ENCODE peak calls at places on chromosomes 12 and 14, in nine cellular contexts. Y is cardiac muscle cell; F is fibroblast of mammary gland; L is CD8-positive, alpha-beta T cell; B is RWPE1; G is A673; P is pancreas; R is GM10248; J is nephron progenitor cell. A is an unnamed sample.

GRCh38 chr12:100534625-100535227 is 38.8 kb upstream of the GAS2L3 start:
- DNase-seq in Y (no peak), F (no peak), L (no peak), B (no peak), G (no peak), P (no peak), R (no peak), J (no peak), A (no peak)

GRCh38 chr14:68780358-68781160 is 12.3 kb downstream of the ZFP36L1 start:
- DNase-seq in Y (no peak), F (peak), L (no peak), B (no peak), G (no peak), P (peak), R (no peak), J (no peak), A (no peak)

GRCh38 chr12:104459556-104459909 is 2.8 kb downstream of the CHST11 start:
- DNase-seq in Y (no peak), F (no peak), L (no peak), B (no peak), G (no peak), P (no peak), R (no peak), J (no peak), A (no peak)

GRCh38 chr14:97976861-97977260 is 1179.7 kb downstream of the VRK1 start:
- DNase-seq in Y (no peak), F (no peak), L (no peak), B (no peak), G (no peak), P (no peak), R (no peak), J (no peak), A (no peak)

GRCh38 chr12:26116829-26117228 is 8.0 kb downstream of the BHLHE41 start:
- DNase-seq in Y (no peak), F (no peak), L (no peak), B (no peak), G (no peak), P (no peak), R (no peak), J (no peak), A (no peak)

GRCh38 chr14:34203271-34203722 is 252.4 kb upstream of the EGLN3 start:
- DNase-seq in Y (no peak), F (peak), L (no peak), B (peak), G (no peak), P (no peak), R (no peak), J (no peak), A (no peak)

GRCh38 chr14:105532735-105533141 is 6.4 kb downstream of the TMEM121 start:
- DNase-seq in Y (no peak), F (peak), L (no peak), B (no peak), G (peak), P (no peak), R (peak), J (peak), A (peak)

GRCh38 chr14:24351517-24351916 is 11.7 kb upstream of the RIPK3 start:
- DNase-seq in Y (no peak), F (peak), L (no peak), B (no peak), G (peak), P (no peak), R (no peak), J (no peak), A (no peak)

GRCh38 chr12:91111366-91112321 is at the start of gene LUM:
- DNase-seq in Y (peak), F (peak), L (no peak), B (no peak), G (no peak), P (no peak), R (no peak), J (peak), A (no peak)

GRCh38 chr12:4353785-4354208 is 25.7 kb downstream of the FGF23 start:
- DNase-seq in Y (peak), F (peak), L (peak), B (peak), G (peak), P (no peak), R (no peak), J (peak), A (no peak)

GRCh38 chr14:45051180-45051579 is 32.7 kb upstream of the PRPF39 start:
- DNase-seq in Y (no peak), F (peak), L (no peak), B (no peak), G (no peak), P (no peak), R (no peak), J (no peak), A (no peak)

GRCh38 chr12:1324900-1325299 is 269.5 kb downstream of the FBXL14 start:
- DNase-seq in Y (no peak), F (peak), L (no peak), B (no peak), G (no peak), P (no peak), R (no peak), J (no peak), A (no peak)

GRCh38 chr12:100141998-100142850 is 450 bp downstream of the BLTP3B start:
- DNase-seq in Y (peak), F (no peak), L (peak), B (peak), G (peak), P (peak), R (peak), J (peak), A (peak)

GRCh38 chr14:84209021-84209420 is 1320.9 kb upstream of the FLRT2 start:
- DNase-seq in Y (no peak), F (no peak), L (no peak), B (no peak), G (no peak), P (no peak), R (no peak), J (no peak), A (no peak)

GRCh38 chr12:48185181-48185919 is 1.9 kb downstream of the CCDC184 start:
- DNase-seq in Y (no peak), F (no peak), L (no peak), B (no peak), G (peak), P (no peak), R (no peak), J (peak), A (no peak)

GRCh38 chr12:125065753-125066570 is 727 bp downstream of the AACS start:
- DNase-seq in Y (no peak), F (no peak), L (no peak), B (peak), G (no peak), P (no peak), R (no peak), J (no peak), A (peak)

GRCh38 chr14:99156814-99157213 is 115.2 kb downstream of the BCL11B start:
- DNase-seq in Y (no peak), F (no peak), L (no peak), B (no peak), G (no peak), P (no peak), R (no peak), J (no peak), A (no peak)

GRCh38 chr12:53118771-53119300 is 15.6 kb downstream of the SOAT2 start:
- DNase-seq in Y (no peak), F (no peak), L (no peak), B (no peak), G (no peak), P (no peak), R (no peak), J (no peak), A (no peak)

GRCh38 chr14:68631058-68631690 is 161.7 kb downstream of the ZFP36L1 start:
- DNase-seq in Y (no peak), F (no peak), L (no peak), B (no peak), G (no peak), P (no peak), R (peak), J (no peak), A (no peak)

GRCh38 chr14:52844262-52845060 is 53.1 kb upstream of the GNPNAT1 start:
- DNase-seq in Y (no peak), F (peak), L (no peak), B (no peak), G (no peak), P (no peak), R (no peak), J (no peak), A (no peak)

GRCh38 chr12:49059385-49060232 is 985 bp downstream of the KMT2D start:
- DNase-seq in Y (peak), F (no peak), L (peak), B (peak), G (peak), P (no peak), R (no peak), J (peak), A (peak)

GRCh38 chr12:17866802-17867201 is 223.2 kb downstream of the RERGL start:
- DNase-seq in Y (no peak), F (no peak), L (no peak), B (no peak), G (no peak), P (no peak), R (no peak), J (no peak), A (no peak)

GRCh38 chr12:92624236-92624635 is 78.6 kb upstream of the PLEKHG7 start:
- DNase-seq in Y (no peak), F (peak), L (no peak), B (peak), G (no peak), P (no peak), R (no peak), J (no peak), A (no peak)

GRCh38 chr14:94466706-94467370 is 9.2 kb downstream of the SERPINA9 start:
- DNase-seq in Y (no peak), F (no peak), L (no peak), B (no peak), G (no peak), P (no peak), R (no peak), J (no peak), A (no peak)

GRCh38 chr14:96582641-96582980 is 80.4 kb downstream of the PAPOLA start:
- DNase-seq in Y (no peak), F (no peak), L (no peak), B (no peak), G (no peak), P (no peak), R (peak), J (no peak), A (no peak)

GRCh38 chr14:29144598-29144997 is 378.0 kb downstream of the FOXG1 start:
- DNase-seq in Y (no peak), F (peak), L (no peak), B (peak), G (no peak), P (no peak), R (no peak), J (no peak), A (no peak)

GRCh38 chr14:87017335-87017734 is 975.6 kb downstream of the GALC start:
- DNase-seq in Y (no peak), F (no peak), L (no peak), B (no peak), G (no peak), P (no peak), R (no peak), J (no peak), A (no peak)

GRCh38 chr14:90559811-90560492 is 163.1 kb downstream of the CALM1 start:
- DNase-seq in Y (no peak), F (no peak), L (no peak), B (no peak), G (peak), P (no peak), R (no peak), J (no peak), A (no peak)

GRCh38 chr12:123041811-123042655 is 61.6 kb downstream of the ARL6IP4 start:
- DNase-seq in Y (no peak), F (peak), L (no peak), B (no peak), G (no peak), P (no peak), R (no peak), J (no peak), A (no peak)

GRCh38 chr12:98909749-98910148 is 264.7 kb downstream of the APAF1 start:
- DNase-seq in Y (no peak), F (no peak), L (no peak), B (no peak), G (no peak), P (no peak), R (no peak), J (no peak), A (no peak)

GRCh38 chr14:101854366-101854765 is 92.9 kb downstream of the PPP2R5C start:
- DNase-seq in Y (no peak), F (no peak), L (no peak), B (no peak), G (no peak), P (no peak), R (no peak), J (no peak), A (peak)

GRCh38 chr14:58866386-58866785 is 228.6 kb downstream of the DACT1 start:
- DNase-seq in Y (no peak), F (no peak), L (no peak), B (no peak), G (no peak), P (no peak), R (no peak), J (no peak), A (no peak)

GRCh38 chr12:34294671-34295365 is 272.5 kb downstream of the ALG10 start:
- DNase-seq in Y (no peak), F (no peak), L (no peak), B (no peak), G (no peak), P (no peak), R (no peak), J (no peak), A (no peak)

GRCh38 chr14:88660056-88660455 is 97.2 kb downstream of the ZC3H14 start:
- DNase-seq in Y (no peak), F (peak), L (no peak), B (no peak), G (no peak), P (no peak), R (no peak), J (no peak), A (no peak)

DNA sequence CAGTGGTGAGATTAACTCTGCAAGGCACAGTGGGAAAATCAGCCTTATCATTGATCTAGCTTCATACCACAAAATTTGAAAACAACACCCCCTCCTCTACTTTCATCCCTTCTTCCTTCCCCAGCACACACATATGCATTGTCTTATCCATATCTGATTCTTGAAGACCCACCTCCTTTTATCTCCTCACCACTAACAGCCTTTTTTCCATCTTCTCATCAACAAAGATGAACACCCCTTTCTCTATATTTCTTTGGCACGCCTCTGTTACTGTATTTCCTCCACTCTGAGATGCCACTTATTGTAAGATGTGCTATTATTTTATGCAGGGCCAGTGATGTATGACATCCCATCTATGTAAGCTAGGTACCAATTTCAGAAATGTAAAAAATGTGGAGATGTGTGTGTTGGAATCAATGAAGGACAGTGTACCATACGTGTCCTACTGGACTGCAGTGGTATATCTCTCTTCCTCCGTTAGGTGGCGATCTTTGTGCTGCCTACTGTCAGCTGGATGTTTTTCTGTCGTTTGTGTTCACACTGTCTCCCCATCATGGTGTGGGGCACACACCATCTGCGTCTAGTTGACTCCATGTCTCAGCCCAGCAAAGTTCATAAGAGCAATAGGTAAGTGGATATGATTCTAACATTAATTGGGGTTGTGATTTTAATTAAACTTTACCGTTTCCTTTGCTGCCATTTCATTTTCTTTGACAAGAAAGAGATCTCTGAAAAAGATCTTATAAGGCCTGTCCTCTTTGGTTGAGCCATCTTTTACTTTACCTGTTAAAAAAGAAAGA is 24.0 kb downstream of the CCDC38 start:
- DNase-seq in Y (peak), F (peak), L (peak), B (peak), G (peak), P (peak), R (peak), J (peak), A (peak)
- TF ChIP-seq CTCF in Y (peak), F (peak), L (peak), B (peak), G (peak), P (peak), R (peak), J (peak), A (peak)

GRCh38 chr12:56806303-56806702 is 43.2 kb downstream of the HSD17B6 start:
- DNase-seq in Y (no peak), F (no peak), L (no peak), B (no peak), G (no peak), P (no peak), R (no peak), J (no peak), A (no peak)
- TF ChIP-seq CTCF in Y (no peak), F (no peak), L (no peak), B (no peak), G (no peak), P (no peak), R (no peak), J (no peak), A (no peak)

GRCh38 chr14:100524233-100524932 is 62.8 kb downstream of the BEGAIN start:
- DNase-seq in Y (no peak), F (no peak), L (no peak), B (no peak), G (no peak), P (no peak), R (no peak), J (peak), A (no peak)

GRCh38 chr14:100525615-100526014 is 61.6 kb downstream of the BEGAIN start:
- DNase-seq in Y (no peak), F (no peak), L (no peak), B (no peak), G (no peak), P (no peak), R (peak), J (peak), A (peak)

GRCh38 chr14:100526057-100526456 is 61.2 kb downstream of the BEGAIN start:
- DNase-seq in Y (no peak), F (no peak), L (no peak), B (no peak), G (no peak), P (no peak), R (no peak), J (no peak), A (no peak)

GRCh38 chr14:100523536-100524025 is 63.6 kb downstream of the BEGAIN start:
- DNase-seq in Y (no peak), F (no peak), L (no peak), B (no peak), G (no peak), P (no peak), R (no peak), J (peak), A (no peak)

DNA sequence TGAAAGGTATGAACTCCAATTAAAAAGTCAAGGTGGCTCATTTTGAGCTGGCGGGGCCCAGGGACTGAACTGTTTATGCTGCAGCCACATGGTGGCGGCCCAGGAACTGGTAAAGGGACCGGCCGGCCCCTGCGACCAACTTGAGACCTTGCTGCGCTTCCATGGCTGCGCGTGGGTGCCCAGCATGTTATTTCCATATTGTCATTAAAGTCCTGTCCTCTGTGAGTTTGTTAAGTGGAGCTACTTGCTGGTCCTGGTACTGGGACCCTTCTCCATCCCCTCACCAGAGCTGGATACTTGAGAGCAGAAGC is 62.3 kb downstream of the BEGAIN start:
- DNase-seq in Y (peak), F (peak), L (no peak), B (no peak), G (peak), P (peak), R (peak), J (peak), A (peak)
- TF ChIP-seq CTCF in Y (no peak), F (peak), L (peak), B (no peak), G (peak), P (no peak), R (peak), J (peak), A (peak)

GRCh38 chr12:81598205-81598604 is 160.9 kb downstream of the PPFIA2 start:
- DNase-seq in Y (peak), F (no peak), L (no peak), B (no peak), G (peak), P (no peak), R (no peak), J (no peak), A (no peak)
- TF ChIP-seq CTCF in Y (no peak), F (no peak), L (no peak), B (no peak), G (no peak), P (no peak), R (no peak), J (no peak), A (no peak)

GRCh38 chr12:117469883-117470483 is 108.6 kb upstream of the NOS1 start:
- DNase-seq in Y (no peak), F (no peak), L (no peak), B (no peak), G (no peak), P (no peak), R (no peak), J (no peak), A (no peak)

GRCh38 chr12:117476341-117476740 is 114.9 kb upstream of the NOS1 start:
- DNase-seq in Y (no peak), F (no peak), L (no peak), B (no peak), G (no peak), P (no peak), R (no peak), J (no peak), A (no peak)

GRCh38 chr12:117473856-117474255 is 112.4 kb upstream of the NOS1 start:
- DNase-seq in Y (no peak), F (no peak), L (no peak), B (no peak), G (no peak), P (no peak), R (no peak), J (no peak), A (no peak)

GRCh38 chr12:117470804-117471203 is 109.4 kb upstream of the NOS1 start:
- DNase-seq in Y (no peak), F (no peak), L (no peak), B (no peak), G (no peak), P (no peak), R (no peak), J (no peak), A (no peak)

DNA sequence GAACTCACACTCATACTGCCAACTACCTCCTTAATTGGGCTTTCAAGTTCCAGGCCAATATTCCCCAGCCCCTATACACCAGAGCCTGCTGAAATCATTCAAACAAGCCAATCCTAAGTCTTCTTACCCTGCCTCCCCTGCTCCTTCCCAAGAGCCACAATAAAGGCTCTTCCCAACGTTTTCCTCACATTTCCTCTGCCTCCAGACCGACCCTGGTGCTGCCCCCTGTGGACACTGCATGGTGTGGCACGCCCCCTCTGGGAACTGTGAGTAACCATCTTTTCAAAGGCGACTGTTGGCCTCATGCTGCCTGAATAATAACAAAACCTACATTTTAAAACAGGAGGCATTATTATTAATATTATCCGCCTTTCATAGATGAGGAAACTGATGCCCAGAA is 111.6 kb upstream of the NOS1 start:
- DNase-seq in Y (peak), F (no peak), L (no peak), B (no peak), G (peak), P (no peak), R (no peak), J (peak), A (peak)
- TF ChIP-seq CTCF in Y (no peak), F (peak), L (no peak), B (no peak), G (peak), P (no peak), R (no peak), J (peak), A (peak)

A was measured in endothelial cell.